ENCODE peak calls at places on chromosomes 13 and 19, in nine cellular contexts. Z, Y, V, M, F, K, I, A and T are unnamed samples.

GRCh38 chr19:53553159-53553558 is 15.2 kb downstream of the ZNF331 start:
- DNase-seq in K (no peak), A (no peak), I (no peak), Z (no peak), M (no peak), F (no peak), Y (no peak), V (no peak), T (no peak)

GRCh38 chr13:24265453-24265852 is 43.9 kb upstream of the C1QTNF9 start:
- DNase-seq in V (no peak), Y (no peak), K (no peak), Z (no peak), A (no peak), M (no peak), I (no peak), F (no peak), T (no peak)

GRCh38 chr13:97308735-97309429 is 86.7 kb downstream of the MBNL2 start:
- DNase-seq in K (no peak), F (no peak), Y (no peak), A (no peak), I (no peak), M (no peak), Z (no peak), V (peak), T (no peak)

GRCh38 chr13:37207646-37208045 is 102.2 kb upstream of the CSNK1A1L start:
- DNase-seq in I (no peak), K (no peak), Z (no peak), M (no peak), A (no peak), F (no peak), V (no peak), Y (no peak), T (no peak)

GRCh38 chr19:46015080-46015960 is 7.5 kb downstream of the PGLYRP1 start:
- DNase-seq in Y (peak), A (peak), F (peak), V (peak), M (peak), K (peak), Z (peak), I (peak), T (no peak)

GRCh38 chr19:58154287-58154678 is 3.7 kb upstream of the ZNF329 start:
- DNase-seq in F (peak), Z (peak), K (no peak), I (peak), V (peak), A (peak), M (peak), Y (peak), T (no peak)

GRCh38 chr19:8445488-8446001 is 770 bp downstream of the HNRNPM start:
- DNase-seq in F (peak), Z (peak), I (peak), Y (no peak), V (peak), A (peak), M (no peak), K (no peak), T (no peak)

GRCh38 chr19:16160943-16161560 is 12.3 kb downstream of the CIB3 start:
- DNase-seq in A (no peak), F (no peak), Z (no peak), M (peak), I (no peak), Y (peak), K (no peak), V (peak), T (no peak)

DNA sequence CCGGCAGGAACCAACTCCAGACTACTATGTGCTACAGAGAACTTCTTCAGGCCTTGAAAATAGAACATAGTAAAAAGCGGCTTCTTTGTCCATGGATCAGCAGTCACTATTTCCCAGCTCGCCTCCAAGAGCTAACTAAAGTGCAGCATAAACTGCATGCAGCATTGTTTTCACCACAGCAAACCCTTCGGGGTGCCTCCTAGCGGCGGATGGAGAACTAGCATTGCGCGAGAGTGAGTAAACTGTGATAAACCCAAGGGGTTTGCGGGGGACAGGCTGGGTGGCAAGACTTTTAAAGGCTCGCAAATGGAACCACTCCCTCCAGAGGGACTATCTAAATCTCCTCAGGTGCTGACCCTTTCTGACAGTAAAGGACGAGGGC is 21.6 kb upstream of the SGCG start:
- DNase-seq in A (no peak), V (peak), I (peak), Y (peak), M (peak), K (no peak), Z (no peak), F (peak), T (no peak)
- H3K4me3 ChIP-seq in A (no peak), V (peak), I (peak), Y (peak), M (peak), K (no peak), Z (no peak), F (peak), T (no peak)

GRCh38 chr19:2170219-2170618 is 6.5 kb downstream of the DOT1L start:
- DNase-seq in A (no peak), M (no peak), V (no peak), Z (no peak), K (no peak), I (no peak), F (no peak), Y (no peak), T (no peak)
- H3K4me3 ChIP-seq in A (no peak), M (no peak), V (no peak), Z (no peak), K (no peak), I (no peak), F (no peak), Y (no peak), T (no peak)

DNA sequence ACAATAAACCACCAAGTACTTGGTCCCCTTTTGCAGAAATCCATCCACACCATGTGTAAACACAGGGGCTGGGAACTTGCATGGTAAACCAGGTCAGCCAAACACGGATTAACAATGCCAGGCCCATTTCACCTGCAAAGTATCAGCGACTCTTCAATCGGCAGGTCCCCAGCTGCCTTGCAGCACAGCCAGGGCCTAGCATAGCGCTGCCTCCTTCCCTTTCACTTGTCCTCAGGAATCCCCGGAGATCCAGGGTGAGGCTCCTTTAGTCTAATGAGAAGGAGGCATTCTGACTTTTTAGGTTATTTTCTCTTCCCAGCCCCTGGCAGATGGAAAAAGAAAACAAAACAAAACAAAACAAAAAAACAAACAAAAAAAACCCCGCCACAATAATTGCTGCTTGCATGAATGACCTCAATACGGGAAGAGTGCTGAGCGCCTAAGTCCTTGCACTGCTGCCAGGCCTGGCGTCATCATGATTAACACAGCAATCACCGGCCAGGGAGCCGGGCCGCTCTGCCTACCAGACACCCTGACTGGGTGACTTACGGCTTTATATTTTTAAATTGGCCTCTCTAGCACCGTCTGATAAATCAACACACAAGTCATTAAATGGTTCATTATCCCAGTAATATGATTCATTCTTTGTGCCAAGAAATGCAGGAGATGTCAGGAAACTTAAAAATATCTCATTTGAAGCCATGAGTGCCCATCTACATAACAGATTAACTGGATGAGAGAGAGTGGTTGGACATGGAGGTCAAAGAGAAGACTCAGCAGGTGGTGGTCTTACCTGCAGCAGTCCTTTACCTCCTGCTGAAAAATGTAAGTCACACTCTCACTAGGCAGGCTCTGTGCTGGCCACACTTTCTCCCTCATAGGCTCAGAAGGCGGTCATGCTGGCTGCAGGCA is 692.7 kb downstream of the UQCRFS1 start:
- DNase-seq in I (no peak), F (no peak), Y (peak), K (no peak), M (no peak), Z (no peak), V (no peak), A (peak), T (no peak)
- H3K4me3 ChIP-seq in I (no peak), F (no peak), Y (no peak), K (no peak), M (no peak), Z (no peak), V (no peak), A (no peak), T (no peak)

DNA sequence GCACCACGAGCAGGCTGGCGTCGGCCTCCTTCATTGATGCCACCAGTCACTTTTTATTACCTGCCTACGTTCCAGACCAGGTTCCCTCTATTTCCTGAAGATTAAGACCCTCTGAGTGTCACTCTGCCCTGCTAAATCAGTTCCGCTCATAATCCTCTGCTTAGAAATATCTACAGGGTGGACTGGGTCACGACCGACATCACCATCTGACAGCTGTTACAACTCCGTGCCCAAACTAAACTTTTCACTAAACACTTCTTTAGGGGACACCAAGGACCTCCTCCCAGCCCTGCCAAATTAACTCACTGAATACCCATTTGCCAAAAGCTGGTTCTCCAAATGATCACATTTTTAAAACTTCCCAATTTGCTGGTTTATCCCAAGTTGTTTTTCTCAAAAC is 71.9 kb upstream of the PEG3 start:
- DNase-seq in F (no peak), I (no peak), V (no peak), M (no peak), Y (no peak), K (no peak), A (no peak), Z (no peak), T (no peak)
- H3K4me3 ChIP-seq in F (no peak), I (no peak), V (no peak), M (no peak), Y (no peak), K (no peak), A (no peak), Z (no peak), T (no peak)

GRCh38 chr13:77506874-77507273 is 28.6 kb upstream of the SCEL start:
- DNase-seq in M (peak), Z (no peak), K (no peak), Y (peak), V (peak), F (no peak), A (no peak), I (no peak), T (no peak)
- H3K4me3 ChIP-seq in M (no peak), Z (no peak), K (no peak), Y (no peak), V (no peak), F (no peak), A (no peak), I (no peak), T (no peak)

GRCh38 chr19:44072543-44073401 is 813 bp downstream of the ZNF284 start:
- DNase-seq in I (no peak), V (peak), A (no peak), Y (no peak), M (no peak), K (no peak), Z (no peak), F (no peak), T (no peak)
- H3K4me3 ChIP-seq in I (peak), V (peak), A (peak), Y (peak), M (peak), K (peak), Z (peak), F (peak), T (no peak)

GRCh38 chr19:10191347-10191746 is 3.4 kb downstream of the DNMT1 start:
- DNase-seq in M (peak), F (no peak), A (peak), V (peak), Z (peak), Y (peak), K (no peak), I (no peak), T (no peak)
- H3K4me3 ChIP-seq in M (no peak), F (no peak), A (no peak), V (no peak), Z (no peak), Y (no peak), K (no peak), I (no peak), T (no peak)